ENCODE peak calls at places on chromosomes 4 and X, in eight cellular contexts. B, R, P, S, N, G, Z and O are unnamed samples.

GRCh38 chrX:68912113-68912980 is 83.5 kb downstream of the EFNB1 start:
- DNase-seq in B (no peak), R (no peak), P (peak; percentile 49), S (no peak), N (no peak), G (no peak), Z (no peak), O (no peak)

GRCh38 chr4:179867300-179867878 is 2375.8 kb upstream of the TENM3 start:
- DNase-seq in B (peak; percentile 78), R (peak; percentile 39), P (peak; percentile 75), S (peak; percentile 2), N (peak; percentile 9), G (peak; percentile 16), Z (peak; percentile 55), O (no peak)

GRCh38 chr4:102440498-102440897 is 60.7 kb upstream of the NFKB1 start:
- DNase-seq in B (no peak), R (no peak), P (no peak), S (no peak), N (no peak), G (no peak), Z (no peak), O (no peak)

GRCh38 chr4:110472583-110473329 is 3.2 kb upstream of the ENPEP start:
- DNase-seq in B (no peak), R (no peak), P (peak; percentile 55), S (no peak), N (no peak), G (no peak), Z (no peak), O (no peak)

GRCh38 chr4:158162637-158163036 is 10.2 kb downstream of the GASK1B start:
- DNase-seq in B (no peak), R (peak; percentile 45), P (no peak), S (no peak), N (no peak), G (no peak), Z (no peak), O (no peak)

GRCh38 chrX:118726887-118727685 is at the start of gene IL13RA1:
- DNase-seq in B (peak; percentile 76), R (peak; percentile 94), P (peak; percentile 87), S (peak; percentile 0), N (peak; percentile 88), G (no peak), Z (no peak), O (peak; percentile 8)

GRCh38 chrX:43969504-43970501 is 3.4 kb downstream of the NDP start:
- DNase-seq in B (peak; percentile 67), R (peak; percentile 93), P (peak; percentile 15), S (no peak), N (no peak), G (no peak), Z (no peak), O (no peak)

GRCh38 chr4:168357941-168358340 is 39.4 kb upstream of the DDX60 start:
- DNase-seq in B (no peak), R (peak; percentile 4), P (no peak), S (no peak), N (no peak), G (no peak), Z (no peak), O (no peak)

GRCh38 chrX:151725338-151725614 is 9.3 kb upstream of the CNGA2 start:
- DNase-seq in B (no peak), R (no peak), P (no peak), S (no peak), N (no peak), G (no peak), Z (no peak), O (no peak)

GRCh38 chr4:80010316-80010715 is 62.7 kb downstream of the ANTXR2 start:
- DNase-seq in B (no peak), R (no peak), P (no peak), S (no peak), N (no peak), G (no peak), Z (no peak), O (no peak)

GRCh38 chr4:2263701-2264321 is 1.9 kb upstream of the MXD4 start:
- DNase-seq in B (no peak), R (no peak), P (no peak), S (no peak), N (no peak), G (no peak), Z (no peak), O (no peak)

GRCh38 chrX:134794692-134795091 is 136.4 kb upstream of the PLAC1 start:
- DNase-seq in B (no peak), R (peak; percentile 51), P (no peak), S (no peak), N (no peak), G (no peak), Z (no peak), O (no peak)

GRCh38 chr4:183823394-183823793 is 81.7 kb upstream of the STOX2 start:
- DNase-seq in B (peak; percentile 83), R (peak; percentile 75), P (peak; percentile 36), S (no peak), N (no peak), G (no peak), Z (no peak), O (no peak)

GRCh38 chrX:95058815-95059214 is 1384.8 kb downstream of the FAM133A start:
- DNase-seq in B (peak; percentile 47), R (peak; percentile 81), P (no peak), S (no peak), N (no peak), G (no peak), Z (no peak), O (no peak)

GRCh38 chrX:37746268-37746931 is 33.5 kb upstream of the CYBB start:
- DNase-seq in B (peak; percentile 22), R (peak; percentile 87), P (no peak), S (no peak), N (no peak), G (peak; percentile 72), Z (peak; percentile 32), O (peak; percentile 30)

GRCh38 chrX:16869393-16870094 is 618 bp downstream of the RBBP7 start:
- DNase-seq in B (no peak), R (peak; percentile 39), P (peak; percentile 55), S (peak; percentile 35), N (peak; percentile 20), G (no peak), Z (peak; percentile 56), O (peak; percentile 61)

GRCh38 chr4:84722720-84723119 is 139.8 kb downstream of the CDS1 start:
- DNase-seq in B (no peak), R (no peak), P (no peak), S (no peak), N (no peak), G (no peak), Z (no peak), O (no peak)

GRCh38 chr4:42344749-42345148 is 52.5 kb upstream of the SHISA3 start:
- DNase-seq in B (no peak), R (peak; percentile 22), P (no peak), S (no peak), N (no peak), G (no peak), Z (no peak), O (no peak)

GRCh38 chr4:39937683-39938268 is 39.9 kb downstream of the PDS5A start:
- DNase-seq in B (no peak), R (no peak), P (no peak), S (no peak), N (no peak), G (peak; percentile 48), Z (no peak), O (no peak)